ENCODE peak calls at places on chromosomes 12 and 14, in nine cellular contexts. One of them, this sample, is unnamed.

GRCh38 chr12:182381-182883 is 31.5 kb downstream of the SLC6A12 start:
- DNase-seq in vagina: no peak
- DNase-seq in stomach: no peak
- DNase-seq in cardiac muscle cell: no peak
- DNase-seq in hepatocyte: no peak
- DNase-seq in neural progenitor cell: no peak
- DNase-seq in heart left ventricle: peak
- DNase-seq in WERI-Rb-1: no peak
- DNase-seq in astrocyte: peak
- DNase-seq in this sample: peak

GRCh38 chr12:2651061-2651965 is 143.5 kb upstream of the FKBP4 start:
- DNase-seq in hepatocyte: no peak
- DNase-seq in astrocyte: no peak
- DNase-seq in WERI-Rb-1: no peak
- DNase-seq in neural progenitor cell: no peak
- DNase-seq in heart left ventricle: no peak
- DNase-seq in stomach: no peak
- DNase-seq in vagina: no peak
- DNase-seq in cardiac muscle cell: no peak
- DNase-seq in this sample: no peak

GRCh38 chr12:54364413-54364812 is at the start of gene GPR84:
- DNase-seq in neural progenitor cell: no peak
- DNase-seq in heart left ventricle: no peak
- DNase-seq in astrocyte: no peak
- DNase-seq in stomach: no peak
- DNase-seq in hepatocyte: no peak
- DNase-seq in cardiac muscle cell: no peak
- DNase-seq in vagina: no peak
- DNase-seq in WERI-Rb-1: no peak
- DNase-seq in this sample: no peak

GRCh38 chr12:112466835-112467234 is 48.1 kb downstream of the PTPN11 start:
- DNase-seq in hepatocyte: no peak
- DNase-seq in vagina: no peak
- DNase-seq in cardiac muscle cell: no peak
- DNase-seq in astrocyte: no peak
- DNase-seq in stomach: no peak
- DNase-seq in heart left ventricle: no peak
- DNase-seq in neural progenitor cell: no peak
- DNase-seq in WERI-Rb-1: no peak
- DNase-seq in this sample: no peak

GRCh38 chr12:31322651-31323248 is 3.2 kb downstream of the SINHCAF start:
- DNase-seq in heart left ventricle: no peak
- DNase-seq in vagina: no peak
- DNase-seq in hepatocyte: peak
- DNase-seq in cardiac muscle cell: peak
- DNase-seq in WERI-Rb-1: no peak
- DNase-seq in astrocyte: peak
- DNase-seq in neural progenitor cell: peak
- DNase-seq in stomach: no peak
- DNase-seq in this sample: peak

GRCh38 chr14:94054401-94054800 is 26.6 kb downstream of the DDX24 start:
- DNase-seq in cardiac muscle cell: no peak
- DNase-seq in astrocyte: no peak
- DNase-seq in WERI-Rb-1: no peak
- DNase-seq in stomach: no peak
- DNase-seq in neural progenitor cell: no peak
- DNase-seq in vagina: peak
- DNase-seq in hepatocyte: no peak
- DNase-seq in heart left ventricle: no peak
- DNase-seq in this sample: no peak

GRCh38 chr14:80678436-80678835 is 263.1 kb downstream of the CEP128 start:
- DNase-seq in neural progenitor cell: peak
- DNase-seq in hepatocyte: no peak
- DNase-seq in heart left ventricle: no peak
- DNase-seq in astrocyte: peak
- DNase-seq in stomach: no peak
- DNase-seq in cardiac muscle cell: no peak
- DNase-seq in vagina: no peak
- DNase-seq in WERI-Rb-1: no peak
- DNase-seq in this sample: no peak

GRCh38 chr14:79093542-79093941 is 923.4 kb downstream of the NRXN3 start:
- DNase-seq in WERI-Rb-1: no peak
- DNase-seq in stomach: no peak
- DNase-seq in hepatocyte: no peak
- DNase-seq in cardiac muscle cell: no peak
- DNase-seq in astrocyte: no peak
- DNase-seq in neural progenitor cell: no peak
- DNase-seq in heart left ventricle: no peak
- DNase-seq in vagina: no peak
- DNase-seq in this sample: no peak

GRCh38 chr12:52311282-52311643 is 9.9 kb downstream of the KRT83 start:
- DNase-seq in heart left ventricle: no peak
- DNase-seq in cardiac muscle cell: no peak
- DNase-seq in stomach: no peak
- DNase-seq in astrocyte: no peak
- DNase-seq in hepatocyte: no peak
- DNase-seq in neural progenitor cell: no peak
- DNase-seq in WERI-Rb-1: no peak
- DNase-seq in vagina: no peak
- DNase-seq in this sample: no peak

GRCh38 chr14:68958553-68958952 is 20.5 kb downstream of the ACTN1 start:
- DNase-seq in vagina: no peak
- DNase-seq in cardiac muscle cell: no peak
- DNase-seq in stomach: no peak
- DNase-seq in astrocyte: peak
- DNase-seq in heart left ventricle: no peak
- DNase-seq in neural progenitor cell: no peak
- DNase-seq in hepatocyte: no peak
- DNase-seq in WERI-Rb-1: no peak
- DNase-seq in this sample: no peak

DNA sequence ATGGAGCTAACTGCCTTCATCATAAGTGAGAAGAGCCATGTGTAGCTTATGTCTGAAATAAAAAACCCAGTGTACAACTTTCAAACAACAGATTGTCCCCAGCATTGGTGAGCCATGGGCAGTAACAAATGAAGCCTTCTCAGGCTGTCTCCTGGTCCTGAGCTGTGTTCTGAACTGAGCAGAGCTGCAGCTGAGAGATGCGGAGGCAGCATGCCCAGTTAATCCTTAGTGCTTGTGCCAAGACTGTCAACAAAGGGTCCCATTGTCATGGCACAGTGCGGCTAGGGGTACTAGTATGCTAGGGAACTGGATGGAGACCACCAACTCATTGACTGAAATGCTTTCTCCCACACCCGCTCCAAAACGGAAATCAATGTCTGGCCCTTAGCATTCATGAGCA is 154.3 kb downstream of the RMST start:
- DNase-seq in WERI-Rb-1: no peak
- DNase-seq in cardiac muscle cell: no peak
- DNase-seq in neural progenitor cell: no peak
- DNase-seq in heart left ventricle: no peak
- DNase-seq in stomach: no peak
- DNase-seq in hepatocyte: no peak
- DNase-seq in astrocyte: no peak
- DNase-seq in vagina: no peak
- DNase-seq in this sample: no peak
- H3K27ac ChIP-seq in WERI-Rb-1: no peak
- H3K27ac ChIP-seq in cardiac muscle cell: no peak
- H3K27ac ChIP-seq in neural progenitor cell: no peak
- H3K27ac ChIP-seq in heart left ventricle: no peak
- H3K27ac ChIP-seq in stomach: no peak
- H3K27ac ChIP-seq in hepatocyte: no peak
- H3K27ac ChIP-seq in astrocyte: no peak
- H3K27ac ChIP-seq in vagina: no peak
- H3K27ac ChIP-seq in this sample: no peak

GRCh38 chr12:49798248-49798647 is 30.0 kb downstream of the NCKAP5L start:
- DNase-seq in vagina: no peak
- DNase-seq in hepatocyte: no peak
- DNase-seq in neural progenitor cell: no peak
- DNase-seq in WERI-Rb-1: no peak
- DNase-seq in stomach: no peak
- DNase-seq in astrocyte: no peak
- DNase-seq in cardiac muscle cell: no peak
- DNase-seq in heart left ventricle: no peak
- DNase-seq in this sample: no peak

GRCh38 chr12:49796606-49797451 is 31.4 kb downstream of the NCKAP5L start:
- DNase-seq in WERI-Rb-1: no peak
- DNase-seq in hepatocyte: no peak
- DNase-seq in astrocyte: no peak
- DNase-seq in heart left ventricle: no peak
- DNase-seq in cardiac muscle cell: no peak
- DNase-seq in vagina: no peak
- DNase-seq in stomach: no peak
- DNase-seq in neural progenitor cell: no peak
- DNase-seq in this sample: no peak

GRCh38 chr12:49800421-49801140 is 27.6 kb downstream of the NCKAP5L start:
- DNase-seq in neural progenitor cell: no peak
- DNase-seq in WERI-Rb-1: no peak
- DNase-seq in hepatocyte: no peak
- DNase-seq in astrocyte: no peak
- DNase-seq in vagina: no peak
- DNase-seq in cardiac muscle cell: no peak
- DNase-seq in heart left ventricle: no peak
- DNase-seq in stomach: no peak
- DNase-seq in this sample: no peak

GRCh38 chr12:49797452-49797782 is 30.8 kb downstream of the NCKAP5L start:
- DNase-seq in heart left ventricle: no peak
- DNase-seq in neural progenitor cell: no peak
- DNase-seq in WERI-Rb-1: no peak
- DNase-seq in hepatocyte: no peak
- DNase-seq in stomach: no peak
- DNase-seq in cardiac muscle cell: no peak
- DNase-seq in vagina: no peak
- DNase-seq in astrocyte: no peak
- DNase-seq in this sample: no peak

GRCh38 chr12:49798934-49799333 is 29.3 kb downstream of the NCKAP5L start:
- DNase-seq in WERI-Rb-1: no peak
- DNase-seq in cardiac muscle cell: no peak
- DNase-seq in stomach: no peak
- DNase-seq in heart left ventricle: no peak
- DNase-seq in hepatocyte: no peak
- DNase-seq in neural progenitor cell: no peak
- DNase-seq in astrocyte: no peak
- DNase-seq in vagina: no peak
- DNase-seq in this sample: no peak
- TF ChIP-seq CTCF in WERI-Rb-1: no peak
- TF ChIP-seq CTCF in cardiac muscle cell: no peak
- TF ChIP-seq CTCF in stomach: no peak
- TF ChIP-seq CTCF in heart left ventricle: no peak
- TF ChIP-seq CTCF in hepatocyte: no peak
- TF ChIP-seq CTCF in neural progenitor cell: no peak
- TF ChIP-seq CTCF in astrocyte: no peak
- TF ChIP-seq CTCF in vagina: no peak
- TF ChIP-seq CTCF in this sample: no peak

GRCh38 chr14:63853831-63854293 is 1.1 kb downstream of the SYNE2 start:
- DNase-seq in vagina: no peak
- DNase-seq in cardiac muscle cell: peak
- DNase-seq in neural progenitor cell: peak
- DNase-seq in heart left ventricle: peak
- DNase-seq in WERI-Rb-1: peak
- DNase-seq in hepatocyte: peak
- DNase-seq in astrocyte: peak
- DNase-seq in stomach: peak
- DNase-seq in this sample: peak

GRCh38 chr14:63852271-63852816 is 460 bp upstream of the SYNE2 start:
- DNase-seq in astrocyte: peak
- DNase-seq in hepatocyte: no peak
- DNase-seq in heart left ventricle: no peak
- DNase-seq in stomach: no peak
- DNase-seq in WERI-Rb-1: no peak
- DNase-seq in cardiac muscle cell: no peak
- DNase-seq in vagina: no peak
- DNase-seq in neural progenitor cell: no peak
- DNase-seq in this sample: no peak

GRCh38 chr14:63855272-63855671 is 2.5 kb downstream of the SYNE2 start:
- DNase-seq in astrocyte: no peak
- DNase-seq in stomach: no peak
- DNase-seq in cardiac muscle cell: peak
- DNase-seq in hepatocyte: no peak
- DNase-seq in vagina: no peak
- DNase-seq in WERI-Rb-1: no peak
- DNase-seq in heart left ventricle: no peak
- DNase-seq in neural progenitor cell: no peak
- DNase-seq in this sample: no peak

GRCh38 chr14:63852817-63853730 is at the start of gene SYNE2:
- DNase-seq in vagina: no peak
- DNase-seq in WERI-Rb-1: peak
- DNase-seq in hepatocyte: peak
- DNase-seq in astrocyte: peak
- DNase-seq in neural progenitor cell: peak
- DNase-seq in stomach: peak
- DNase-seq in heart left ventricle: peak
- DNase-seq in cardiac muscle cell: peak
- DNase-seq in this sample: peak

GRCh38 chr14:63854330-63854729 is 1.5 kb downstream of the SYNE2 start:
- DNase-seq in astrocyte: no peak
- DNase-seq in heart left ventricle: no peak
- DNase-seq in hepatocyte: no peak
- DNase-seq in neural progenitor cell: peak
- DNase-seq in WERI-Rb-1: peak
- DNase-seq in cardiac muscle cell: no peak
- DNase-seq in stomach: no peak
- DNase-seq in vagina: no peak
- DNase-seq in this sample: no peak
- H3K27ac ChIP-seq in astrocyte: no peak
- H3K27ac ChIP-seq in heart left ventricle: no peak
- H3K27ac ChIP-seq in hepatocyte: peak
- H3K27ac ChIP-seq in neural progenitor cell: no peak
- H3K27ac ChIP-seq in WERI-Rb-1: peak
- H3K27ac ChIP-seq in cardiac muscle cell: no peak
- H3K27ac ChIP-seq in stomach: peak
- H3K27ac ChIP-seq in vagina: peak
- H3K27ac ChIP-seq in this sample: peak

GRCh38 chr12:51240971-51241370 is 2.3 kb downstream of the DAZAP2 start:
- DNase-seq in heart left ventricle: no peak
- DNase-seq in stomach: no peak
- DNase-seq in astrocyte: peak
- DNase-seq in cardiac muscle cell: no peak
- DNase-seq in hepatocyte: no peak
- DNase-seq in vagina: no peak
- DNase-seq in WERI-Rb-1: no peak
- DNase-seq in neural progenitor cell: no peak
- DNase-seq in this sample: no peak

GRCh38 chr12:51238037-51238509 is 553 bp upstream of the DAZAP2 start:
- DNase-seq in vagina: no peak
- DNase-seq in neural progenitor cell: no peak
- DNase-seq in WERI-Rb-1: no peak
- DNase-seq in stomach: peak
- DNase-seq in hepatocyte: peak
- DNase-seq in cardiac muscle cell: no peak
- DNase-seq in heart left ventricle: no peak
- DNase-seq in astrocyte: no peak
- DNase-seq in this sample: no peak

GRCh38 chr12:51242896-51243295 is 4.3 kb downstream of the DAZAP2 start:
- DNase-seq in cardiac muscle cell: no peak
- DNase-seq in vagina: no peak
- DNase-seq in astrocyte: no peak
- DNase-seq in WERI-Rb-1: no peak
- DNase-seq in hepatocyte: no peak
- DNase-seq in neural progenitor cell: no peak
- DNase-seq in heart left ventricle: no peak
- DNase-seq in stomach: no peak
- DNase-seq in this sample: no peak

GRCh38 chr12:51242150-51242549 is 3.5 kb downstream of the DAZAP2 start:
- DNase-seq in vagina: no peak
- DNase-seq in neural progenitor cell: no peak
- DNase-seq in astrocyte: no peak
- DNase-seq in cardiac muscle cell: no peak
- DNase-seq in heart left ventricle: peak
- DNase-seq in hepatocyte: no peak
- DNase-seq in WERI-Rb-1: no peak
- DNase-seq in stomach: no peak
- DNase-seq in this sample: no peak

GRCh38 chr12:51238510-51239334 is at the start of gene DAZAP2:
- DNase-seq in astrocyte: peak
- DNase-seq in hepatocyte: peak
- DNase-seq in neural progenitor cell: peak
- DNase-seq in stomach: peak
- DNase-seq in vagina: peak
- DNase-seq in heart left ventricle: peak
- DNase-seq in cardiac muscle cell: peak
- DNase-seq in WERI-Rb-1: peak
- DNase-seq in this sample: peak
- TF ChIP-seq CTCF in astrocyte: peak
- TF ChIP-seq CTCF in hepatocyte: no peak
- TF ChIP-seq CTCF in neural progenitor cell: peak
- TF ChIP-seq CTCF in stomach: peak
- TF ChIP-seq CTCF in vagina: no peak
- TF ChIP-seq CTCF in heart left ventricle: peak
- TF ChIP-seq CTCF in cardiac muscle cell: peak
- TF ChIP-seq CTCF in WERI-Rb-1: peak
- TF ChIP-seq CTCF in this sample: peak